ENCODE peak calls at places on chromosome 15, in seven cellular contexts. L is trophoblast cell, R is H9, F is neuronal stem cell, E is mesendoderm, B is IMR-90, Y is H1. I is an unnamed sample.

GRCh38 chr15:96171271-96171739 is 159.2 kb upstream of the NR2F2 start:
- DNase-seq in L (no peak), R (no peak), F (no peak), E (peak), B (no peak), Y (no peak), I (no peak)

GRCh38 chr15:46857103-46857502 is 860.2 kb upstream of the SEMA6D start:
- DNase-seq in L (no peak), R (no peak), F (no peak), E (no peak), B (no peak), Y (no peak), I (no peak)

GRCh38 chr15:76060098-76060989 is 559 bp downstream of the TMEM266 start:
- DNase-seq in L (no peak), R (no peak), F (no peak), E (no peak), B (no peak), Y (no peak), I (no peak)

GRCh38 chr15:90529369-90530249 is at the start of gene CRTC3:
- DNase-seq in L (peak), R (peak), F (peak), E (peak), B (peak), Y (peak), I (peak)

GRCh38 chr15:77808581-77809198 is 176.0 kb upstream of the LINGO1 start:
- DNase-seq in L (no peak), R (no peak), F (no peak), E (no peak), B (no peak), Y (no peak), I (no peak)

GRCh38 chr15:80183291-80183690 is 30.5 kb downstream of the FAH start:
- DNase-seq in L (no peak), R (no peak), F (no peak), E (no peak), B (no peak), Y (no peak), I (no peak)

GRCh38 chr15:42955518-42955917 is 34.9 kb upstream of the TTBK2 start:
- DNase-seq in L (no peak), R (no peak), F (no peak), E (no peak), B (peak), Y (no peak), I (no peak)

GRCh38 chr15:100997442-100997841 is 78.3 kb downstream of the LRRK1 start:
- DNase-seq in L (no peak), R (no peak), F (no peak), E (no peak), B (peak), Y (no peak), I (no peak)

GRCh38 chr15:68782589-68783161 is 38.0 kb downstream of the ANP32A start:
- DNase-seq in L (no peak), R (peak), F (no peak), E (no peak), B (no peak), Y (no peak), I (no peak)

GRCh38 chr15:77991029-77991406 is 86.5 kb downstream of the TBC1D2B start:
- DNase-seq in L (no peak), R (no peak), F (no peak), E (no peak), B (no peak), Y (no peak), I (no peak)

GRCh38 chr15:90004252-90004651 is 3.1 kb downstream of the ZNF710 start:
- DNase-seq in L (peak), R (no peak), F (no peak), E (peak), B (no peak), Y (no peak), I (no peak)

GRCh38 chr15:69410290-69410874 is 3.8 kb upstream of the KIF23 start:
- DNase-seq in L (no peak), R (peak), F (no peak), E (peak), B (peak), Y (no peak), I (no peak)

GRCh38 chr15:66882251-66883020 is 180.4 kb downstream of the SMAD6 start:
- DNase-seq in L (no peak), R (no peak), F (no peak), E (no peak), B (peak), Y (peak), I (peak)

GRCh38 chr15:67010898-67011619 is 54.3 kb upstream of the SMAD3 start:
- DNase-seq in L (no peak), R (peak), F (no peak), E (peak), B (peak), Y (peak), I (no peak)

GRCh38 chr15:101010781-101011180 is 91.6 kb downstream of the LRRK1 start:
- DNase-seq in L (no peak), R (peak), F (no peak), E (no peak), B (no peak), Y (peak), I (no peak)

GRCh38 chr15:50783895-50784294 is 18.4 kb upstream of the SPPL2A start:
- DNase-seq in L (no peak), R (no peak), F (no peak), E (no peak), B (no peak), Y (no peak), I (peak)

GRCh38 chr15:62600376-62600775 is 435.3 kb upstream of the C2CD4B start:
- DNase-seq in L (no peak), R (no peak), F (no peak), E (peak), B (no peak), Y (no peak), I (peak)

GRCh38 chr15:92643849-92644815 is 11.4 kb downstream of the FAM174B start:
- DNase-seq in L (peak), R (no peak), F (no peak), E (peak), B (no peak), Y (no peak), I (no peak)

GRCh38 chr15:67068724-67069400 is 3.5 kb downstream of the SMAD3 start:
- DNase-seq in L (no peak), R (no peak), F (no peak), E (no peak), B (peak), Y (no peak), I (peak)

GRCh38 chr15:82105458-82106205 is 59.8 kb upstream of the MEX3B start:
- DNase-seq in L (peak), R (peak), F (no peak), E (peak), B (peak), Y (no peak), I (peak)

GRCh38 chr15:25242166-25242879 is 196.5 kb downstream of the UBE3A start:
- DNase-seq in L (no peak), R (no peak), F (no peak), E (no peak), B (no peak), Y (no peak), I (no peak)

GRCh38 chr15:81074773-81075172 is 59.3 kb upstream of the CFAP161 start:
- DNase-seq in L (no peak), R (no peak), F (no peak), E (no peak), B (no peak), Y (no peak), I (no peak)

GRCh38 chr15:63056843-63057242 is 14.3 kb downstream of the TPM1 start:
- DNase-seq in L (no peak), R (no peak), F (no peak), E (no peak), B (peak), Y (no peak), I (peak)

GRCh38 chr15:57747206-57747605 is 40.7 kb downstream of the POLR2M start:
- DNase-seq in L (no peak), R (no peak), F (no peak), E (no peak), B (no peak), Y (no peak), I (no peak)

GRCh38 chr15:58426501-58426900 is 5.3 kb upstream of the LIPC start:
- DNase-seq in L (no peak), R (no peak), F (no peak), E (no peak), B (no peak), Y (no peak), I (no peak)

GRCh38 chr15:83815506-83815905 is 161.6 kb downstream of the ADAMTSL3 start:
- DNase-seq in L (no peak), R (no peak), F (peak), E (no peak), B (no peak), Y (no peak), I (no peak)

DNA sequence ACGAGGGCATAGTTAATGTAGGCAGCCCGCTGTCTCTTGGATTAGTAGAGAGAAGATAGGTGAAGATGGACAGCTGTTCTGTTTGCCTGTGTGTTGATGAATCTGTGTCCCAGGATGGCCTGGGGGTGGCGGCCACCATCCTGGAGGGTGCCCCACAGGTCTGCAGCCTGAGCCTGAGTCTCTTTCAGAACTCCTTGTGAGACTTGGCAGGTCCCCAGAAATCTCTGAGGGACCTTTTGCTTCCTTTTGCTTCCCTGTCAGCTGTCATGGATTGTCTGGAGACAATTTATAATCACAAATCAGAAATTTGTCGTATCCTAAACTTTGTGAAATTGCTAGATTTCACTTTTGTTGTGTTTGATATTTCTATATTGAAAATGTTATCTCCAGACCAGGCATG is 17.4 kb downstream of the FAN1 start:
- DNase-seq in L (no peak), R (no peak), F (no peak), E (no peak), B (no peak), Y (no peak), I (no peak)
- H3K18ac ChIP-seq in L (no peak), R (no peak), F (peak), E (no peak), B (no peak), Y (no peak), I (no peak)

GRCh38 chr15:33655488-33655887 is 312.8 kb upstream of the CHRM5 start:
- DNase-seq in L (peak), R (no peak), F (no peak), E (no peak), B (no peak), Y (no peak), I (no peak)
- H3K18ac ChIP-seq in L (no peak), R (no peak), F (no peak), E (no peak), B (no peak), Y (no peak), I (no peak)

GRCh38 chr15:98347001-98347400 is 301.3 kb upstream of the IGF1R start:
- DNase-seq in L (no peak), R (no peak), F (no peak), E (no peak), B (no peak), Y (no peak), I (no peak)

GRCh38 chr15:98342911-98343310 is 305.4 kb upstream of the IGF1R start:
- DNase-seq in L (no peak), R (no peak), F (no peak), E (no peak), B (no peak), Y (no peak), I (no peak)

GRCh38 chr15:98344591-98344990 is 303.7 kb upstream of the IGF1R start:
- DNase-seq in L (no peak), R (no peak), F (no peak), E (no peak), B (no peak), Y (no peak), I (no peak)

DNA sequence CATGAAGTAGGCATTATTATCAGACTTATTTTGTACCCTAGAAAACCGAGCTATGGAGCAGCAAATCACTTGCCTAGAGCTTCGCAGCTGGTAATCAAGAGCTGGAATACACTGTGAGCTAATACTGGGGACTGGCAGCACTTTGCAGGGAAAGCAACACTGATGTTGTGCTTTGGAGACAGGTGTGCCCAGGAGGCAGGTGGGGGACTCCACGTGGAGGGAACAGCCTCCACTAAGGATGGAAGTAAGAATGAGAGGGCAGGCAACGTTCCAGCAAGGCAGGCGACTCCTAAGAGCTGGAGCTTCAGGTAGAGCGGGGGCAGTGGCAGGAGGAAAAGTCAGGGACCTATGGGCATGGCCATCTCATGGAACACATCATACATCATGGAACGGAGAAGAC is 300.5 kb upstream of the IGF1R start:
- DNase-seq in L (no peak), R (no peak), F (no peak), E (no peak), B (no peak), Y (no peak), I (no peak)
- H3K18ac ChIP-seq in L (no peak), R (no peak), F (no peak), E (no peak), B (no peak), Y (no peak), I (no peak)

DNA sequence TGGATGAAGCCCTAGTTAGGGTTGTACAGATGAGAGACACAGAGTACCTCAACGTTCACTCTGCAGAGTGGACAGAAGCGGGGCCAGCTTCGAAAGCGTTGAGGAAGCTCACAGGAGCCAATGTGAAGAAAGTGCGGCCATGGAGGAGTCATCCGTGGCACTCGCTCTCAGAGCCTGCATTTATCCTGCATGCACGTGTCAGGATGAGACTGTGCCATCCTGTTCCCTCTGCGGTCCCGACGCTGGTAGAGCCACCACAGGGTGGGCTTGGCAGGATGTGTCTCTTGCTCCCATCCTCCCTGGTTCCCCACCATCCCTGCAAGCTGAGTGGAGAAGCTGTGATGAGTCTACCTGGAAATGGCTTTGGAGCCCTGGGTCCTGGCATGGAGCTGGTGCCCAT is 39.3 kb downstream of the KLHL25 start:
- DNase-seq in L (no peak), R (peak), F (no peak), E (no peak), B (no peak), Y (no peak), I (no peak)
- H3K18ac ChIP-seq in L (no peak), R (no peak), F (peak), E (no peak), B (no peak), Y (no peak), I (no peak)

DNA sequence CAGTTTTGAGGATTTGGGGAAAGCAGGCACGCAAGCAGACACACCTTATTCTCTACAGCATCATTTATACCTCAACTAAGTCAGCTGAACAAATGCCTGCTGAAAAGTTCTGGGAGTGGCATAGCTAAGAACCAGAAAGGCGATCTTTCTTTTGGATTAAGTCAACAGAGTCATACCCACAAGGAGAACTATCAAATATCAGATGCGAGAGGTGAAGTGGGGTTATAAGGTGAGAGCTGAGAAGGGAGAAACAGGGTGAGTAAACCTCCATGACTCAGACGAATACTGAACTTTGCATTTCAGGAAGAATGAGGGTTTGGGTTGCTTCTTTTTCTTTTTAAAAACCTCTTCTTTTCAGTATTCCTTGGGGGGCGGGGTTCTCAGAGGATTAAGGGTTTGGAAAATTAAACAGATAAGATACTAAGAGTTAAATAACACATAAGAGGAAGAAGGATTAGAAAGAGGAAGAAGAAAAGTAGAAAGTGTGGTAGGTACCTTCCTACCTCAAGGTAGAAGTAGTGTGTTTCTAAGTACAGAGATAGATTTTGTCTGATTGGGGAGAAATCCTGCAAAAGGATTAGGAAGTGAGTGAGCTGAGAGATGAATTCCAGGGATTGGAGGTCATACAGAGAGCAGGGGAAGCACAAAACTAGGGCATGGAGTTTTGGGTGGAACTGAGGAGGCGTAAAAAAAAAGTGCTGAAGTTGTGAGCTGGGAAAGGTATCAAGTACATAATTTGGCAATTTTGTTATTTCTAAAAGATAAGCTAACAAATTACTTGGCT is 41.3 kb upstream of the ICE2 start:
- DNase-seq in L (no peak), R (no peak), F (no peak), E (peak), B (peak), Y (no peak), I (no peak)
- H3K18ac ChIP-seq in L (no peak), R (no peak), F (no peak), E (no peak), B (no peak), Y (no peak), I (no peak)

DNA sequence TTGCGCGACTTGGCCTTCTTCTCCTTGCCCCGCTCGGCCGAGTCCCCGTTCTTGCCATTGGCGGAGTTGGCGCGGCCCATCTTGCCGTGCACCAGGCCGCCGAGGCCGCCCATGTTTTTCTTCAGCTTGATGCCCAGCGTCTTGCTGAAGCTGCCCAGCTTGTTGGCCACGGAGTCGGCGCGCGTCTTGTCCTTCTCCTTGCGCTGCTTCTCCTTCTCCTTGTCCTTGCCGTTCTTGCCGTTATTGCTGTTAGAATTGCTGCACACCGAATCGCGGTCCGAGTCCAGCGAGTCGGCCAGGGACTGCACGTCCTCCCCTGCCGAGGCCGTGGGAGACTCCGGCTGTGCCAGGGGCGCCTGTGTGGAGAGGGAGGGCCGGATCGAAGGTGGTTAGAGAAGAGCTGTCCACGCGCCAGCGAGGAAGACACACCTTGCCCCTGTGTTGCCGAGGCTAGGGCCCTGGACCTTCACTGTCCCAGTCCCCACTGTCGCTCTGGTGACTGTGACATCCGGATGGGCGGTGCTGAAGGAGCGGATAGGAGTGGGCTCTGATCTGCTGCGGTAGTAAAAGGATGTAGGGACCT is 157.8 kb downstream of the KLF13 start:
- DNase-seq in L (no peak), R (peak), F (no peak), E (no peak), B (no peak), Y (no peak), I (no peak)
- H3K18ac ChIP-seq in L (no peak), R (no peak), F (peak), E (no peak), B (no peak), Y (no peak), I (no peak)

I was measured in mesenchymal stem cell.